ENCODE peak calls at places on chromosomes 7 and 10, in eight cellular contexts. P is transverse colon, H is A549, X is H1, B is upper lobe of left lung, V is suprapubic skin, L is ovary, M is K562. F is an unnamed sample.
A peak's percentile ranks its signal among the peaks of the same experiment; 100 is the strongest.

GRCh38 chr7:11607676-11608075 is 224.3 kb downstream of the THSD7A start:
- DNase-seq in P (no peak), H (no peak), X (no peak), B (no peak), V (no peak), L (peak; percentile 21), M (no peak), F (no peak)

GRCh38 chr7:96679886-96680285 is 29.8 kb downstream of the SEM1 start:
- DNase-seq in P (no peak), H (no peak), X (no peak), B (no peak), V (no peak), L (no peak), M (peak; percentile 45), F (no peak)

GRCh38 chr7:25944777-25945176 is 207.2 kb upstream of the NFE2L3 start:
- DNase-seq in P (peak; percentile 64), H (no peak), X (no peak), B (no peak), V (no peak), L (no peak), M (no peak), F (no peak)

GRCh38 chr7:77838929-77839491 is 40.4 kb downstream of the PHTF2 start:
- DNase-seq in P (no peak), H (no peak), X (no peak), B (no peak), V (no peak), L (no peak), M (no peak), F (no peak)

GRCh38 chr10:128274938-128275337 is 148.7 kb upstream of the MKI67 start:
- DNase-seq in P (no peak), H (no peak), X (no peak), B (no peak), V (no peak), L (no peak), M (no peak), F (peak; percentile 55)

GRCh38 chr7:92586403-92586802 is 3.8 kb downstream of the FAM133B start:
- DNase-seq in P (no peak), H (no peak), X (no peak), B (no peak), V (no peak), L (no peak), M (no peak), F (no peak)

GRCh38 chr10:14023612-14024348 is 306.9 kb downstream of the FRMD4A start:
- DNase-seq in P (no peak), H (no peak), X (no peak), B (no peak), V (no peak), L (no peak), M (no peak), F (no peak)

GRCh38 chr10:132707121-132707775 is 78.7 kb downstream of the NKX6-2 start:
- DNase-seq in P (peak; percentile 79), H (no peak), X (no peak), B (peak; percentile 48), V (peak; percentile 35), L (peak; percentile 2), M (no peak), F (no peak)

GRCh38 chr7:45430397-45430796 is 143.8 kb upstream of the ADCY1 start:
- DNase-seq in P (no peak), H (no peak), X (no peak), B (no peak), V (no peak), L (no peak), M (no peak), F (no peak)

GRCh38 chr7:108586274-108586710 is 16.6 kb downstream of the DNAJB9 start:
- DNase-seq in P (no peak), H (no peak), X (no peak), B (no peak), V (no peak), L (no peak), M (no peak), F (no peak)

GRCh38 chr7:103636153-103636552 is 190.1 kb upstream of the SLC26A5 start:
- DNase-seq in P (no peak), H (no peak), X (no peak), B (no peak), V (no peak), L (no peak), M (no peak), F (no peak)

GRCh38 chr7:27183682-27184341 is 1.2 kb downstream of the HOXA11 start:
- DNase-seq in P (peak; percentile 24), H (no peak), X (peak; percentile 49), B (no peak), V (peak; percentile 55), L (no peak), M (no peak), F (no peak)

GRCh38 chr7:142420554-142421362 is 162.9 kb upstream of the PRSS58 start:
- DNase-seq in P (peak; percentile 13), H (peak; percentile 9), X (no peak), B (no peak), V (no peak), L (no peak), M (no peak), F (no peak)

GRCh38 chr10:72525277-72525676 is 100.6 kb downstream of the MICU1 start:
- DNase-seq in P (no peak), H (peak; percentile 56), X (no peak), B (no peak), V (no peak), L (no peak), M (no peak), F (no peak)

GRCh38 chr7:36916619-36917018 is 192.3 kb upstream of the AOAH start:
- DNase-seq in P (no peak), H (no peak), X (no peak), B (no peak), V (no peak), L (no peak), M (no peak), F (no peak)

GRCh38 chr7:141145630-141145982 is 71.7 kb downstream of the TMEM178B start:
- DNase-seq in P (no peak), H (no peak), X (no peak), B (no peak), V (no peak), L (no peak), M (no peak), F (no peak)

GRCh38 chr7:155119801-155120382 is 49.8 kb downstream of the HTR5A start:
- DNase-seq in P (no peak), H (no peak), X (no peak), B (no peak), V (no peak), L (no peak), M (no peak), F (no peak)

GRCh38 chr10:115093776-115094361 is 704 bp downstream of the ATRNL1 start:
- DNase-seq in P (peak; percentile 13), H (peak; percentile 11), X (peak; percentile 82), B (peak; percentile 73), V (no peak), L (peak; percentile 64), M (no peak), F (no peak)

DNA sequence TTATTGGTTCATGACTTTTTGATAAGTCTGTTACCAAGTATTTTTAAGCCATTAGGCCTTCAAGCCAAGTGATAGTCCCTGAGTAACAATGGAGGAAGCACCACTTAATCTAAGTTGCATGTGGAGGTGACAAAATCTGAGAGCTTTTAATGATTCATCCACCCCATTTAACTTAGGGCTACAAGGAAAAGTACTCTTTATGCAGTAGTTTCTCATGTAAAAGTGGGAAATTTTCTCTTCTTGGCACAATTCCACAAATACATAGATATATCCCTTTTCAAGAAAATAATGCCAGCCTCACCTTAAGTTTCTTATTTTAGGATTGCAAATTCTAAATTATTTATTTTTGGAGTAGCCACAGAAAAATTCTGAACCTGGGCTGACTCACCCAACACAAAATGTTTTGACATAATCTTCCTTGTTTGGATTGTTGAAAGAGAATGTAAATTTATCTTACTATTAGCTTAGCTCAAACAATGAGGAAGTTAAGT is 85.7 kb downstream of the SUGCT start:
- DNase-seq in P (no peak), H (no peak), X (no peak), B (no peak), V (no peak), L (no peak), M (no peak), F (no peak)
- H3K4me1 ChIP-seq in P (peaks cover 8% of the 10 kb centered on the region), H (peaks cover 5% of the 10 kb centered on the region), X (no peaks in the 10 kb centered on the region), B (no peaks in the 10 kb centered on the region), V (no peaks in the 10 kb centered on the region), L (peaks cover 4% of the 10 kb centered on the region), M (no peaks in the 10 kb centered on the region), F (no peaks in the 10 kb centered on the region)

GRCh38 chr7:87570178-87570577 is 30.5 kb downstream of the ABCB1 start:
- DNase-seq in P (no peak), H (no peak), X (no peak), B (no peak), V (no peak), L (no peak), M (no peak), F (no peak)

GRCh38 chr7:87580636-87581035 is 20.0 kb downstream of the ABCB1 start:
- DNase-seq in P (no peak), H (no peak), X (no peak), B (no peak), V (no peak), L (no peak), M (no peak), F (no peak)

GRCh38 chr7:87574630-87575029 is 26.1 kb downstream of the ABCB1 start:
- DNase-seq in P (no peak), H (no peak), X (no peak), B (no peak), V (no peak), L (no peak), M (no peak), F (no peak)

DNA sequence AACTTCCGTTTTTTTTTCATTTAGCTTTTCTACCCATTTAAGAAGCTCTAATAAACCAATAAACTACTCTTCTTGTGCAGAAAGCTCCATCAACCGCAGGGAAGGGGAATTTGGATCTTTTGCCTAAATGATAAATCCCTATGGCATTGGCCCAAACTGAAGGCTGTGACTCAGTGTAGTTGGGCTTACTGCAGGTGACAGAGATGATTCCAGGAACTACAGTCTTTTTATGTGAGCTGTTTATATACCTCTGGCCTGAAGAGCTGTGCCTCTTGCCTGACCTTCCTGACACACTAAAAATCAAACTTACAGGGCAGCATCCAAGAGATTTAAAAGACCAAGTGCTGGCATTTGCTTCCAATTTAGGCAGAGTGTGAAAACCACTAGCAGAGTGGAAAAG is 25.2 kb downstream of the ABCB1 start:
- DNase-seq in P (no peak), H (no peak), X (no peak), B (no peak), V (no peak), L (no peak), M (no peak), F (no peak)
- TF ChIP-seq POLR2A in P (no peak), H (no peak), X (no peak), B (no peak), V (no peak), L (no peak), M (no peak), F (no peak)

GRCh38 chr10:126908225-126908624 is 3.0 kb downstream of the DOCK1 start:
- DNase-seq in P (no peak), H (no peak), X (no peak), B (no peak), V (peak; percentile 28), L (no peak), M (no peak), F (no peak)
- TF ChIP-seq EP300 in P (no peak), H (no peak), X (no peak), B (no peak), V (no peak), L (no peak), M (no peak), F (no peak)

DNA sequence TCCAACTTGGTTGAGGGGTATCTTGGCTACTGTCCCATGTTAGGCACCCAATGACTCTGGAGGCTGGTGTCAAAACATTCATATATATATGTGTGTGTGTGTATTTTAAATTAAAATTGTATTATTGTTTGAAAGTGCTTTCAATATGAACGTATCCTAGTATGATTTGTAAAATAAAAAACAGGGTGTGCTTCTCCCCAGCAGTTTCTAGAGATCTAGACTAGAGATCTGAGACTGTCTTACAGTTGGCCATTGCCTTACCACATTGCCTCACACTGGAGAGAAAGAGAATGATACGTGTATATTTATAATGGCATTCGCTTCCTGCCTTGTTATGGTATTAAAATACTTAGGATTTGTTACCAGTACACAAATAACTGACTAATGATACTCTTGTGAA is 1.2 kb downstream of the BAG3 start:
- DNase-seq in P (no peak), H (peak; percentile 68), X (no peak), B (no peak), V (no peak), L (no peak), M (no peak), F (peak; percentile 32)
- H3K4me1 ChIP-seq in P (peaks cover 41% of the 10 kb centered on the region), H (peaks cover 41% of the 10 kb centered on the region), X (peaks cover 2% of the 10 kb centered on the region), B (peaks cover 38% of the 10 kb centered on the region), V (peaks cover 45% of the 10 kb centered on the region), L (peaks cover 13% of the 10 kb centered on the region), M (peaks cover 23% of the 10 kb centered on the region), F (no peaks in the 10 kb centered on the region)

F was measured in tibial nerve.